ENCODE peak calls at places on chromosome 20, in five cellular contexts. One of them, this sample, is unnamed. For H3K4me1, the result is how much of the 10 kb centered on the place peaks cover.

GRCh38 chr20:34938466-34939163 is 17.0 kb downstream of the GSS start:
- DNase-seq in HCT116: no peak
- DNase-seq in A549: no peak
- DNase-seq in spleen: no peak
- DNase-seq in GM12878: no peak
- DNase-seq in this sample: peak

GRCh38 chr20:23569570-23569969 is 1.3 kb upstream of the CST9L start:
- DNase-seq in HCT116: no peak
- DNase-seq in A549: no peak
- DNase-seq in spleen: peak
- DNase-seq in GM12878: no peak
- DNase-seq in this sample: no peak

GRCh38 chr20:41316602-41317535 is 662 bp downstream of the ZHX3 start:
- DNase-seq in HCT116: no peak
- DNase-seq in A549: peak
- DNase-seq in spleen: peak
- DNase-seq in GM12878: no peak
- DNase-seq in this sample: peak

GRCh38 chr20:47456952-47457724 is 44.5 kb upstream of the NCOA3 start:
- DNase-seq in HCT116: no peak
- DNase-seq in A549: peak
- DNase-seq in spleen: no peak
- DNase-seq in GM12878: no peak
- DNase-seq in this sample: no peak

GRCh38 chr20:39049684-39050554 is 87.8 kb downstream of the DHX35 start:
- DNase-seq in HCT116: peak
- DNase-seq in A549: peak
- DNase-seq in spleen: peak
- DNase-seq in GM12878: peak
- DNase-seq in this sample: peak

GRCh38 chr20:62587757-62588402 is 54.4 kb upstream of the SLCO4A1 start:
- DNase-seq in HCT116: no peak
- DNase-seq in A549: no peak
- DNase-seq in spleen: no peak
- DNase-seq in GM12878: no peak
- DNase-seq in this sample: peak

GRCh38 chr20:31712564-31713311 is 9.9 kb downstream of the BCL2L1 start:
- DNase-seq in HCT116: peak
- DNase-seq in A549: peak
- DNase-seq in spleen: peak
- DNase-seq in GM12878: no peak
- DNase-seq in this sample: peak

GRCh38 chr20:57398231-57398821 is 7.1 kb downstream of the RBM38 start:
- DNase-seq in HCT116: no peak
- DNase-seq in A549: no peak
- DNase-seq in spleen: peak
- DNase-seq in GM12878: peak
- DNase-seq in this sample: peak

GRCh38 chr20:53657732-53658131 is 64.1 kb upstream of the ZNF217 start:
- DNase-seq in HCT116: no peak
- DNase-seq in A549: no peak
- DNase-seq in spleen: no peak
- DNase-seq in GM12878: no peak
- DNase-seq in this sample: no peak

GRCh38 chr20:8215516-8215915 is 83.5 kb downstream of the PLCB1 start:
- DNase-seq in HCT116: no peak
- DNase-seq in A549: no peak
- DNase-seq in spleen: no peak
- DNase-seq in GM12878: no peak
- DNase-seq in this sample: no peak

GRCh38 chr20:6868864-6869263 is 101.4 kb downstream of the BMP2 start:
- DNase-seq in HCT116: no peak
- DNase-seq in A549: no peak
- DNase-seq in spleen: no peak
- DNase-seq in GM12878: no peak
- DNase-seq in this sample: no peak

GRCh38 chr20:58483470-58483869 is 31.7 kb downstream of the APCDD1L start:
- DNase-seq in HCT116: no peak
- DNase-seq in A549: no peak
- DNase-seq in spleen: no peak
- DNase-seq in GM12878: no peak
- DNase-seq in this sample: no peak
- H3K4me1 ChIP-seq in HCT116: under half
- H3K4me1 ChIP-seq in A549: under half
- H3K4me1 ChIP-seq in spleen: under half
- H3K4me1 ChIP-seq in GM12878: under half
- H3K4me1 ChIP-seq in this sample: under half

GRCh38 chr20:575230-575629 is 31.6 kb upstream of the CSNK2A1 start:
- DNase-seq in HCT116: no peak
- DNase-seq in A549: no peak
- DNase-seq in spleen: no peak
- DNase-seq in GM12878: no peak
- DNase-seq in this sample: no peak
- TF ChIP-seq POLR2A in HCT116: no peak
- TF ChIP-seq POLR2A in A549: no peak
- TF ChIP-seq POLR2A in spleen: no peak
- TF ChIP-seq POLR2A in GM12878: no peak
- TF ChIP-seq POLR2A in this sample: no peak

DNA sequence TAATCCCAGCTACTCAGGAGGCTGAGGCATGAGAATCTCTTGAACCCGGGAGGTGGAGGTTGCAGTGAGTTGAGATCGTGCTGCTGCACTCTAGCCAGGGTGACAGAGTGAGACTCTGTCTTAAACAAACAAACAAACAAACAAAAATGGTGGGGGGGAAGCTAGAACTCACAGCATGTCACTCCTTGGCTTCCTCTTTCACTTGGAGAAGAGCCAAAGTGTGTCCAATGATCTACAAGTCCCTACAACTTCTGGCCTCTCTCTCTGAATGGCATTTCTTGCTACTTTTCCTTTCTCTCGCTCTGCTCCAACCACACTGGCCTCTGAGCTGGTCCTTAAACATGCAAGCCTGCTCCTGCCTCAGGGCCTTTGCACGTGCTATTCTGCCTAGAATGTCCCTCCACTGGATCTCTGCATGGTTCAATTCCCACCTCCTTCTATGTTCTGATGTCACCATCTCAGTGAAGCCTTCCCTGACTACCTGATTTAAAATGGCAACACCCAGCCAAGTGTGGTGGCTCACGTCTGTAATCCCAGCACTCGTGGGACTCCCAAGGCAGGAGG is 8.1 kb downstream of the TLDC2 start:
- DNase-seq in HCT116: no peak
- DNase-seq in A549: no peak
- DNase-seq in spleen: peak
- DNase-seq in GM12878: no peak
- DNase-seq in this sample: no peak
- TF ChIP-seq CTCF in HCT116: no peak
- TF ChIP-seq CTCF in A549: no peak
- TF ChIP-seq CTCF in spleen: no peak
- TF ChIP-seq CTCF in GM12878: no peak
- TF ChIP-seq CTCF in this sample: no peak

GRCh38 chr20:3652217-3652616 is 11.0 kb downstream of the GFRA4 start:
- DNase-seq in HCT116: no peak
- DNase-seq in A549: no peak
- DNase-seq in spleen: no peak
- DNase-seq in GM12878: no peak
- DNase-seq in this sample: no peak
- H3K4me1 ChIP-seq in HCT116: under half
- H3K4me1 ChIP-seq in A549: under half
- H3K4me1 ChIP-seq in spleen: under half
- H3K4me1 ChIP-seq in GM12878: under half
- H3K4me1 ChIP-seq in this sample: under half